ENCODE peak calls at places on chromosomes 3 and 15, in eight cellular contexts. O, F, P, Y, H, I, B and C are unnamed samples.

GRCh38 chr15:66014022-66014421 is 144.7 kb downstream of the RAB11A start:
- DNase-seq in B (no peak), Y (no peak), H (no peak), I (no peak), F (no peak), O (no peak), P (no peak), C (no peak)

GRCh38 chr15:75089781-75090734 is 66.7 kb downstream of the PPCDC start:
- DNase-seq in H (peak; percentile 34), P (no peak), I (no peak), O (no peak), Y (peak; percentile 20), F (no peak), B (no peak), C (peak; percentile 32)

GRCh38 chr15:69388259-69388658 is 25.9 kb upstream of the KIF23 start:
- DNase-seq in Y (no peak), B (no peak), O (no peak), H (no peak), I (no peak), F (peak; percentile 88), P (no peak), C (no peak)

GRCh38 chr3:184593201-184593922 is 31.8 kb downstream of the EPHB3 start:
- DNase-seq in P (no peak), Y (no peak), F (no peak), H (peak; percentile 41), I (no peak), O (no peak), B (no peak), C (no peak)

GRCh38 chr3:106013971-106014370 is 145.2 kb upstream of the CBLB start:
- DNase-seq in H (peak; percentile 95), P (no peak), I (no peak), O (no peak), F (peak; percentile 54), Y (no peak), B (no peak), C (no peak)

GRCh38 chr15:76868740-76869139 is 36.4 kb downstream of the SCAPER start:
- DNase-seq in I (no peak), F (no peak), O (no peak), H (no peak), B (no peak), Y (no peak), P (no peak), C (no peak)

GRCh38 chr3:45957606-45958005 is 14.3 kb downstream of the CXCR6 start:
- DNase-seq in P (no peak), I (no peak), F (no peak), H (no peak), O (no peak), Y (no peak), B (no peak), C (no peak)

GRCh38 chr3:59310736-59311135 is 260.9 kb upstream of the CFAP20DC start:
- DNase-seq in B (no peak), P (no peak), O (no peak), F (no peak), I (no peak), H (no peak), Y (no peak), C (no peak)

GRCh38 chr3:126671521-126671920 is 16.6 kb upstream of the TXNRD3 start:
- DNase-seq in Y (no peak), P (no peak), F (no peak), O (no peak), B (no peak), H (no peak), I (no peak), C (no peak)

GRCh38 chr3:13002398-13003124 is 70.7 kb downstream of the IQSEC1 start:
- DNase-seq in H (peak; percentile 79), Y (no peak), O (no peak), F (no peak), I (no peak), P (no peak), B (no peak), C (no peak)

GRCh38 chr3:150581174-150581573 is 21.9 kb upstream of the SELENOT start:
- DNase-seq in O (no peak), P (no peak), I (no peak), Y (no peak), H (no peak), B (no peak), F (no peak), C (no peak)

DNA sequence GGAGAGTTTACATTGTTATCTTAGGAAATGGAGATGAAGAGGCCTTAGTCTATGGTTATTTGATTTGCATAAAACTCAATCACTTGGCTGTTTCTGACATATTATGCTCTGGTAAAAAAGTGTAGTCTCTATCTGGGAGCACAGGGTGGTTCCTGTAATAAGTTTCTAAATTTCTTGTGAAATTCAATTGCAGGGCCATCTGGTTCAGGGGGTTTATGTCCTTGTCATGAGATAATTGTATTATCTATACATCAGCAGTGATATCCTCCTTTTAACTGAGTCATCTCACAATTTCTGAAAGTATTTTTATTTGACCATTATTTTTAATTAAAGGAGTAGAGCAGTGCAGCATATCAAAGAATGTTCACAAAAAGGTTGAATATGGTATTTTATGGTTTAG is 203.3 kb downstream of the MFSD1 start:
- DNase-seq in I (no peak), P (no peak), B (no peak), Y (no peak), F (no peak), H (no peak), O (no peak), C (no peak)
- H3K27ac ChIP-seq in I (no peak overlapping the region), P (no peak overlapping the region), B (no peak overlapping the region), Y (no peak overlapping the region), F (no peak overlapping the region), H (no peak overlapping the region), O (no peak overlapping the region), C (no peak overlapping the region)

DNA sequence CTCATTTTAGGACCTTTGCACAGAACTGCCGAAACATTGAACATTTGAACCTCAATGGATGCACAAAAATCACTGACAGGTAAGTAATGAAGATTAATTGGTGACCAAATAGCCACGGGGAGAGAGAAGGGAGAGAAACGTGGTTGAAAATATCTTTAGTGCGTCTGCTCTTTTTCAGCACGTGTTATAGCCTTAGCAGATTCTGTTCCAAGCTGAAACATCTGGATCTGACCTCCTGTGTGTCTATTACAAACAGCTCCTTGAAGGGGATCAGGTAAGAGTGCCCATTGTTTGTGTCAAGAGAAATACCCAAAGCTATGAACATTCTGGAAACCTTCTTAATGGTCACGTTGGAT is 67.1 kb downstream of the UBP1 start:
- DNase-seq in O (no peak), P (no peak), Y (no peak), F (no peak), B (no peak), I (no peak), H (no peak), C (no peak)
- TF ChIP-seq CTCF in O (peak; percentile 51), P (no peak), Y (peak; percentile 23), F (peak; percentile 58), B (no peak), I (no peak), H (no peak), C (no peak)

DNA sequence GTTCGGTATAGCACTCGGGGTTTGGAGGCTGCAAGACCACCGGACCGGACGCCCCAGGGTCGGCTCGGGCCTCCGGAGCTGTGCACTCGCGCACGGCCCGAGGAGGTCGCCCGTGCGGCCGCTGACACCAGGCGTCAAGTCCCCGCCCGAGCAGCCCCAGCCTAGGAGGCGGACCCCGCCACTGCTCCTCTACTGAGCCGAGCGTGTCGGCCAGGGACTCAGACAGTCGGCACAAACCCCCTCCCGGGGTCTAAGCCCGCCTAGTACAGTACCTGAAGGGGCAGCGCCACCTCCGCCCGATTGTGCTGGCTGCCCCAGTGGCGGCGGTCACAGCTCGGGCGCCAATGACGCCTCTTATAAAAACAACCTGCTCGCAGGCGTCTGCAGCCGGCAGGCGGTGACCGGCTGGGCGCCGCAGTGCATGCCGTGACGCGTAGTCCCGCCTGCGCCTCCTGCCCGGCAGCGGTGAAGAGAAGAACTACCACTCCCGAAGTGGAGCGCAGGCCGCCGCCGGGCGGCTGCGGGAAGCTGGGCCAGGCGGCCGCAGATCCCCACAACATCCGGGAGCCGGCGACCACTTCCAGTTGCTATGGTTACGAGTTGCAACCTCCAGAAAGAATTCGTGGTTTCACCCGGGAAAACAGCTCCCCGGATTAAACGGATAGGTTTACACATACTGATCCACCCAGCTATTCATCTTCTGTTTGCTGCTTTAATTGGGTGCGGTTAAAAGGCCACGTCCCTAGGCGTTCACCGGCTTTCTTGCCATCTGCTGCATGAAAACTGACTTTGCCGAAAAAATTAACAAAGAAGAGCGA is at the start of the genes CCPG1 and PIERCE2:
- DNase-seq in B (peak; percentile 92), F (peak; percentile 90), O (peak; percentile 89), Y (peak; percentile 89), I (peak; percentile 93), P (peak; percentile 96), H (peak; percentile 96), C (peak; percentile 91)
- H3K27ac ChIP-seq in B (peak within 1 kb of the TSS; percentile 98), F (peak within 1 kb of the TSS; percentile 84), O (peak within 1 kb of the TSS; percentile 82), Y (peak within 1 kb of the TSS; percentile 91), I (peak within 1 kb of the TSS; percentile 96), P (peak within 1 kb of the TSS; percentile 93), H (peak within 1 kb of the TSS; percentile 95), C (peak within 1 kb of the TSS; percentile 91)

GRCh38 chr3:42013652-42014442 is 51.9 kb upstream of the ULK4 start:
- DNase-seq in B (peak; percentile 41), O (peak; percentile 25), P (no peak), F (no peak), H (no peak), I (peak; percentile 54), Y (peak; percentile 10), C (peak; percentile 62)
- TF ChIP-seq CTCF in B (no peak), O (no peak), P (no peak), F (no peak), H (no peak), I (no peak), Y (peak; percentile 22), C (peak; percentile 34)

GRCh38 chr15:63051701-63052066 is 9.1 kb downstream of the TPM1 start:
- DNase-seq in O (no peak), I (no peak), P (no peak), Y (no peak), H (no peak), F (no peak), B (no peak), C (no peak)
- H3K27ac ChIP-seq in O (no peak overlapping the region), I (peak overlapping the region; percentile 91), P (peak overlapping the region; percentile 93), Y (peak overlapping the region; percentile 86), H (no peak overlapping the region), F (no peak overlapping the region), B (peak overlapping the region; percentile 94), C (peak overlapping the region; percentile 98)